ENCODE peak calls at places on chromosomes 7 and 10, in five cellular contexts. Q, J, G, Y and M are unnamed samples.

GRCh38 chr7:46320956-46321355 is 399.9 kb upstream of the IGFBP3 start:
- DNase-seq in Q (no peak), J (no peak), G (peak), Y (no peak), M (peak)

GRCh38 chr10:119479532-119479931 is 63.0 kb downstream of the RGS10 start:
- DNase-seq in Q (no peak), J (peak), G (no peak), Y (peak), M (no peak)

GRCh38 chr10:85012305-85012704 is 683.9 kb downstream of the CCSER2 start:
- DNase-seq in Q (no peak), J (no peak), G (no peak), Y (no peak), M (no peak)

GRCh38 chr7:143484059-143484458 is 6.4 kb downstream of the TAS2R41 start:
- DNase-seq in Q (no peak), J (no peak), G (no peak), Y (no peak), M (peak)

GRCh38 chr7:12674861-12675260 is 12.6 kb upstream of the ARL4A start:
- DNase-seq in Q (peak), J (no peak), G (peak), Y (no peak), M (peak)

GRCh38 chr10:96573036-96573435 is 13.8 kb downstream of the TM9SF3 start:
- DNase-seq in Q (no peak), J (no peak), G (no peak), Y (no peak), M (no peak)

GRCh38 chr10:88728107-88728763 is 22.2 kb downstream of the LIPK start:
- DNase-seq in Q (peak), J (peak), G (no peak), Y (peak), M (no peak)

GRCh38 chr7:91520645-91521044 is 256.4 kb downstream of the FZD1 start:
- DNase-seq in Q (no peak), J (no peak), G (no peak), Y (no peak), M (no peak)

GRCh38 chr10:43061764-43062163 is 15.1 kb upstream of the RET start:
- DNase-seq in Q (peak), J (no peak), G (peak), Y (no peak), M (peak)

GRCh38 chr10:30034433-30035137 is 24.8 kb downstream of the JCAD start:
- DNase-seq in Q (no peak), J (no peak), G (no peak), Y (no peak), M (no peak)

GRCh38 chr7:8566016-8566415 is 132.6 kb downstream of the NXPH1 start:
- DNase-seq in Q (no peak), J (no peak), G (no peak), Y (no peak), M (no peak)

GRCh38 chr10:17882557-17882956 is 69.2 kb upstream of the SLC39A12 start:
- DNase-seq in Q (no peak), J (no peak), G (peak), Y (no peak), M (no peak)

GRCh38 chr7:8434290-8435002 is 1.0 kb downstream of the NXPH1 start:
- DNase-seq in Q (no peak), J (no peak), G (no peak), Y (no peak), M (no peak)

GRCh38 chr10:1360011-1360580 is 303.9 kb downstream of the WDR37 start:
- DNase-seq in Q (no peak), J (peak), G (no peak), Y (peak), M (no peak)

GRCh38 chr7:159016591-159016990 is 128.1 kb downstream of the VIPR2 start:
- DNase-seq in Q (no peak), J (no peak), G (no peak), Y (no peak), M (no peak)

GRCh38 chr10:95459446-95459845 is 101.7 kb downstream of the SORBS1 start:
- DNase-seq in Q (no peak), J (no peak), G (peak), Y (no peak), M (no peak)

GRCh38 chr10:74490551-74490950 is 335.8 kb upstream of the KAT6B start:
- DNase-seq in Q (no peak), J (no peak), G (no peak), Y (no peak), M (no peak)

GRCh38 chr10:132799856-132800255 is 13.9 kb upstream of the NKX6-2 start:
- DNase-seq in Q (no peak), J (no peak), G (no peak), Y (no peak), M (no peak)

GRCh38 chr7:4831723-4832495 is 29.9 kb downstream of the PAPOLB start:
- DNase-seq in Q (peak), J (no peak), G (no peak), Y (no peak), M (no peak)

GRCh38 chr7:47343056-47343455 is 238.9 kb downstream of the TNS3 start:
- DNase-seq in Q (no peak), J (no peak), G (no peak), Y (no peak), M (no peak)

GRCh38 chr10:88317099-88317498 is 266.0 kb downstream of the RNLS start:
- DNase-seq in Q (no peak), J (no peak), G (no peak), Y (no peak), M (no peak)

GRCh38 chr7:130985361-130985760 is 251.4 kb upstream of the KLF14 start:
- DNase-seq in Q (no peak), J (no peak), G (no peak), Y (no peak), M (no peak)

GRCh38 chr7:15464762-15465144 is 97.1 kb downstream of the AGMO start:
- DNase-seq in Q (no peak), J (no peak), G (peak), Y (no peak), M (no peak)

GRCh38 chr10:86353506-86354485 is 12.8 kb downstream of the GRID1 start:
- DNase-seq in Q (no peak), J (no peak), G (no peak), Y (no peak), M (no peak)

GRCh38 chr7:106050002-106050742 is 61.9 kb downstream of the SYPL1 start:
- DNase-seq in Q (no peak), J (no peak), G (peak), Y (no peak), M (peak)

GRCh38 chr7:64876792-64877713 is 26.0 kb upstream of the ZNF273 start:
- DNase-seq in Q (peak), J (peak), G (no peak), Y (peak), M (no peak)

GRCh38 chr7:18192228-18192627 is 164.6 kb upstream of the PRPS1L1 start:
- DNase-seq in Q (no peak), J (no peak), G (no peak), Y (no peak), M (no peak)

GRCh38 chr7:39709768-39710291 is 86.5 kb downstream of the RALA start:
- DNase-seq in Q (no peak), J (no peak), G (peak), Y (no peak), M (peak)

GRCh38 chr10:31062856-31063255 is 31.2 kb upstream of the ZNF438 start:
- DNase-seq in Q (no peak), J (no peak), G (no peak), Y (no peak), M (peak)

GRCh38 chr7:131365876-131366275 is 38.2 kb downstream of the MKLN1 start:
- DNase-seq in Q (no peak), J (no peak), G (peak), Y (no peak), M (peak)

GRCh38 chr7:43621729-43622448 is 39.0 kb downstream of the STK17A start:
- DNase-seq in Q (no peak), J (no peak), G (no peak), Y (no peak), M (no peak)
- H3K4me3 ChIP-seq in Q (no peak), J (no peak), G (no peak), Y (no peak), M (no peak)

GRCh38 chr7:92603089-92603445 is 12.9 kb upstream of the FAM133B start:
- DNase-seq in Q (no peak), J (no peak), G (no peak), Y (no peak), M (no peak)
- H4K91ac ChIP-seq in Q (no peak), J (no peak), G (no peak), Y (no peak), M (no peak)

GRCh38 chr7:101094791-101095375 is 9.6 kb downstream of the TRIM56 start:
- DNase-seq in Q (peak), J (no peak), G (peak), Y (peak), M (peak)

GRCh38 chr7:101096331-101096956 is 11.2 kb downstream of the TRIM56 start:
- DNase-seq in Q (no peak), J (no peak), G (no peak), Y (no peak), M (no peak)

GRCh38 chr7:101093907-101094306 is 8.6 kb downstream of the TRIM56 start:
- DNase-seq in Q (peak), J (no peak), G (peak), Y (no peak), M (peak)

GRCh38 chr7:101096957-101097347 is 11.7 kb downstream of the TRIM56 start:
- DNase-seq in Q (no peak), J (no peak), G (no peak), Y (no peak), M (no peak)

GRCh38 chr7:101094376-101094775 is 9.1 kb downstream of the TRIM56 start:
- DNase-seq in Q (no peak), J (no peak), G (no peak), Y (no peak), M (no peak)
- H3K4me3 ChIP-seq in Q (no peak), J (no peak), G (peak), Y (no peak), M (no peak)

GRCh38 chr7:1537631-1538412 is 7.3 kb downstream of the MAFK start:
- DNase-seq in Q (peak), J (peak), G (peak), Y (no peak), M (peak)

GRCh38 chr7:1535695-1536094 is 5.2 kb downstream of the MAFK start:
- DNase-seq in Q (no peak), J (no peak), G (peak), Y (no peak), M (no peak)

GRCh38 chr7:1536105-1536767 is 5.7 kb downstream of the MAFK start:
- DNase-seq in Q (no peak), J (no peak), G (no peak), Y (no peak), M (no peak)

GRCh38 chr7:1538544-1539345 is 8.2 kb downstream of the MAFK start:
- DNase-seq in Q (no peak), J (no peak), G (no peak), Y (no peak), M (no peak)

GRCh38 chr7:1536768-1537630 is 6.5 kb downstream of the MAFK start:
- DNase-seq in Q (peak), J (peak), G (peak), Y (no peak), M (peak)
- H4K91ac ChIP-seq in Q (peak), J (peak), G (peak), Y (peak), M (peak)

GRCh38 chr7:69429817-69430501 is 168.3 kb upstream of the AUTS2 start:
- DNase-seq in Q (no peak), J (no peak), G (no peak), Y (no peak), M (no peak)
- H3K4me3 ChIP-seq in Q (no peak), J (no peak), G (peak), Y (no peak), M (no peak)

GRCh38 chr7:73738220-73738611 is 386 bp downstream of the ABHD11 start:
- DNase-seq in Q (peak), J (no peak), G (peak), Y (no peak), M (peak)

GRCh38 chr7:73740771-73741170 is 2.2 kb upstream of the ABHD11 start:
- DNase-seq in Q (peak), J (no peak), G (no peak), Y (no peak), M (no peak)

GRCh38 chr7:73740212-73740611 is 1.6 kb upstream of the ABHD11 start:
- DNase-seq in Q (no peak), J (no peak), G (no peak), Y (no peak), M (no peak)

GRCh38 chr7:73738612-73739386 is at the start of gene ABHD11:
- DNase-seq in Q (peak), J (peak), G (peak), Y (peak), M (peak)

GRCh38 chr7:73739387-73739767 is 775 bp upstream of the ABHD11 start:
- DNase-seq in Q (no peak), J (no peak), G (no peak), Y (no peak), M (no peak)
- H4K91ac ChIP-seq in Q (peak), J (peak), G (no peak), Y (peak), M (peak)